ENCODE peak calls at places on chromosomes 4 and X, in five cellular contexts. L, E, P, J and K are unnamed samples.

GRCh38 chr4:69830529-69831269 is 29.2 kb downstream of the SULT1E1 start:
- DNase-seq in J (no peak), L (no peak), E (no peak), P (peak), K (peak)

GRCh38 chr4:156803056-156803455 is 168.5 kb downstream of the PDGFC start:
- DNase-seq in L (no peak), E (peak), P (no peak), J (no peak), K (no peak)

GRCh38 chrX:13495232-13495631 is 74.2 kb upstream of the EGFL6 start:
- DNase-seq in L (no peak), J (no peak), E (no peak), P (no peak), K (no peak)

GRCh38 chr4:16123356-16124084 is 39.7 kb upstream of the PROM1 start:
- DNase-seq in L (no peak), E (no peak), J (no peak), P (peak), K (peak)

GRCh38 chrX:56765816-56766553 is 36.9 kb downstream of the NBDY start:
- DNase-seq in P (peak), J (no peak), E (no peak), L (no peak), K (no peak)

GRCh38 chr4:38856524-38857337 is at the start of gene TLR6:
- DNase-seq in P (peak), J (no peak), L (no peak), E (peak), K (peak)

GRCh38 chrX:109384569-109385174 is 97.2 kb downstream of the GUCY2F start:
- DNase-seq in P (no peak), E (peak), L (no peak), J (no peak), K (no peak)

GRCh38 chrX:21735038-21735752 is 22.7 kb downstream of the SMPX start:
- DNase-seq in J (no peak), P (no peak), L (no peak), E (peak), K (no peak)

GRCh38 chr4:3249681-3250437 is 900 bp downstream of the MSANTD1 start:
- DNase-seq in L (peak), J (peak), E (no peak), P (no peak), K (no peak)

GRCh38 chr4:182384496-182385155 is 141.4 kb downstream of the TENM3 start:
- DNase-seq in P (no peak), L (no peak), E (peak), J (no peak), K (no peak)

GRCh38 chrX:55488268-55488558 is 1.4 kb downstream of the USP51 start:
- DNase-seq in J (no peak), E (no peak), P (no peak), L (no peak), K (no peak)

GRCh38 chr4:25788839-25789238 is 73.9 kb downstream of the SEL1L3 start:
- DNase-seq in E (no peak), J (no peak), L (no peak), P (no peak), K (no peak)

GRCh38 chrX:34918091-34918736 is 24.4 kb upstream of the FAM47B start:
- DNase-seq in P (no peak), E (peak), J (no peak), L (no peak), K (no peak)

GRCh38 chr4:77695769-77696168 is 90.1 kb downstream of the CXCL13 start:
- DNase-seq in J (no peak), P (no peak), E (peak), L (no peak), K (no peak)

GRCh38 chr4:170007113-170007512 is 19.1 kb downstream of the MFAP3L start:
- DNase-seq in E (no peak), P (no peak), L (no peak), J (no peak), K (no peak)

GRCh38 chr4:37976513-37976912 is 16.3 kb downstream of the PTTG2 start:
- DNase-seq in E (no peak), L (no peak), P (no peak), J (no peak), K (no peak)

GRCh38 chrX:138745215-138745614 is 33.7 kb upstream of the FGF13 start:
- DNase-seq in E (peak), L (no peak), J (no peak), P (peak), K (peak)

GRCh38 chrX:138748480-138748879 is 37.0 kb upstream of the FGF13 start:
- DNase-seq in P (no peak), E (peak), L (no peak), J (no peak), K (no peak)
- TF ChIP-seq CTCF in P (peak), E (peak), L (peak), J (peak), K (peak)

DNA sequence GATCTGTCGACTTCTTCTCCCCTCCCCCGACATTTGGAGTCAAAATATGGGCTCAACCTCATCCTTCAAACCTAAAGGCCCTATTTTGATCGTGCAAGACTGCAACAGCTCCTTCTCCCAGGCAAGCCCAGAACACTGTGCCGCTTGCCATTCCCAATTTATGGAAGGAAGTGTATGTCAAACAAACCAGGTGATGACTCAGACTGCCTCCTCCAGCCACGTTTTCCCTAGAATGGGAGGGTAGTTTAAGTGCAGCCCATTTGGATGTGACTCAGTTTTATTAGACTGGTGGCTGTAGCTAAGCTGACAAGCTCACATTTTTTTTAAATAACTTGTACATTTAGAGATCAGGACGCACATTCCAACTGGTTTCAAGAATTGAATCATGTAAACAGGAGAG is 570.4 kb upstream of the DIPK2B start:
- DNase-seq in L (no peak), J (no peak), E (peak), P (peak), K (no peak)
- H3K4me3 ChIP-seq in L (peak), J (no peak), E (peak), P (peak), K (no peak)

DNA sequence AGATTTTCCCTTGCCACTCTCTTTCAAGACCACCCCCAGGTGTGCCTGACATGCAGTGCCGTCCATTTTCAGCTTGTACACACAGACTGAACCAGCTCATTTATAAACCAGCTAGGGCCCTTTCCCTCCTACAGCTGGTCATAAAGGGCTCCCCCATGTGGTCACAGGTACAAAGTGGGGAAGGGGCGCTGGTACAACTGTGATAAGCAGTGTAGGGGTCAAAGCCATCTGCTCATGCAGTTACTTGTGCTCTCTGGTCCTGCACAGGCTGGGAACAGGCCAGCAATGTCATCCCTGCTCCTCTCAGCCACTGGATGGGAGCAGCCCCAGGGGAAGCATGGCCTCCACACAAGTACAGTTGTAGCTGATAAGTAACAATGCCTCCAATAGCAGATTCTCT is 20.6 kb downstream of the GABRQ start:
- DNase-seq in L (no peak), J (no peak), E (no peak), P (no peak), K (peak)
- TF ChIP-seq CTCF in L (no peak), J (no peak), E (no peak), P (no peak), K (peak)

DNA sequence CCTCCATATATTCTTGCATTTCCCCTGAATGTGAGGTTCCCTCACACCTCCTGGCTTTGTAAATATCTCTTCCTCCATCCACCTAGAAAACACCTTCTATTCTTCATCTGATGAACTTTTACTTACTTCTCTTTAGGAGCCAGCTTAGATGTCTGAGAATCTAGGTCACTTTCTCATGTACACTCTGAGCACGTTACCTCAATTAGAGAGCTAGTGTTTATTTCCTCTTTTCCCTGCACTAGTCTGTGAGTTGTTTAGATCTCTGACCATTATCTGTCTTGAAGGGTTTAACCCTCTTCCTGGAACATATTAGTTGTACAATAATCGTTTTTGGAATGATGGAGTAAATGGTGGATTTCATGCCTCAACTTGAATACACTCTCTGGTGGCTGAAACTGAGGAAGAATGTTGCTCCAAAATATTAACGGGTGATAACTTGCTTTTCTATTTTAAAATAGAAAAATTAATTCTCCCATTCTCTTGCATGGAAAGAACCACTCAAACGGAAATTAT is 8.5 kb upstream of the NEIL3 start:
- DNase-seq in P (no peak), L (no peak), E (no peak), J (no peak), K (no peak)
- H3K4me3 ChIP-seq in P (no peak), L (no peak), E (no peak), J (no peak), K (no peak)

GRCh38 chrX:63560601-63561218 is 209.6 kb upstream of the SPIN4 start:
- DNase-seq in J (peak), P (peak), L (peak), E (peak), K (peak)
- TF ChIP-seq CTCF in J (no peak), P (no peak), L (no peak), E (no peak), K (no peak)

DNA sequence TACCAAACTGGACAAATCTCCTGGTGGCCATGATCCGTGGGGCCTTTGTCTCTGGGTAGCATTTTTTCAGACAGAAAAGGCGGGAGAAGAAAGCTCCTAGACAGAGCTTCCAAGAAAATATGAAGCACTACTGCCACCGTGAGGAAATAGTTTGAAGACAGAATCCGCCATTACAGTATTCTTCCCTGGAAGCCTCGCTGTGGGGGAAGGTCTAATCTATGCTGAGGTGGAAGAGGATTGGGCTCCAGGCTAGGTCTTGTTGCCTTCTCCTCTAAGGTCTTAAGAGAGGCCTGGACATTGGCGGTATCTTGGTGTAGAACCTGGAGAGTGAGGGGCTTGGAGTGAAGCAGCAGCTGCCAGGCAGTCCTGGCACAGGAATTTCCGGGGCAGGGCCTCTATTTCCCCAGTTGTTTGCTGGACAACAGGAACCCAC is 218.9 kb downstream of the OR13H1 start:
- DNase-seq in L (no peak), J (no peak), P (peak), E (peak), K (no peak)
- H3K4me3 ChIP-seq in L (peak), J (no peak), P (peak), E (no peak), K (no peak)

GRCh38 chr4:22635692-22636091 is 57.0 kb upstream of the GBA3 start:
- DNase-seq in L (no peak), J (no peak), P (no peak), E (no peak), K (peak)
- TF ChIP-seq CTCF in L (no peak), J (no peak), P (no peak), E (no peak), K (peak)

GRCh38 chrX:129981752-129982299 is 609 bp upstream of the BCORL1 start:
- DNase-seq in E (no peak), P (no peak), J (no peak), L (no peak), K (no peak)
- H3K4me3 ChIP-seq in E (peak), P (no peak), J (peak), L (peak), K (peak)

GRCh38 chrX:4277122-4277521 is 563.7 kb upstream of the PRKX start:
- DNase-seq in E (no peak), L (no peak), J (no peak), P (no peak), K (peak)
- TF ChIP-seq CTCF in E (no peak), L (no peak), J (no peak), P (no peak), K (peak)